ENCODE peak calls at places on chromosomes 1 and 21, in six cellular contexts. E, B, Z, J, V and L are unnamed samples.

GRCh38 chr1:205447457-205448415 is 8.1 kb downstream of the BLACAT1 start:
- DNase-seq in V (no peak), E (peak; percentile 59), J (no peak), Z (no peak), B (no peak), L (peak; percentile 82)

GRCh38 chr1:224317383-224318045 is 12.5 kb downstream of the NVL start:
- DNase-seq in Z (no peak), V (no peak), J (no peak), E (no peak), B (no peak), L (no peak)

GRCh38 chr1:206521002-206521585 is 13.8 kb downstream of the RASSF5 start:
- DNase-seq in V (no peak), Z (no peak), J (no peak), B (no peak), E (peak; percentile 35), L (no peak)

GRCh38 chr1:115142616-115143015 is 53.3 kb upstream of the TSPAN2 start:
- DNase-seq in V (no peak), Z (no peak), B (no peak), E (no peak), J (no peak), L (no peak)

GRCh38 chr1:43537423-43538142 is 6.9 kb downstream of the PTPRF start:
- DNase-seq in B (no peak), E (peak; percentile 24), Z (no peak), V (no peak), J (no peak), L (peak; percentile 46)

GRCh38 chr1:12453400-12454343 is 164.3 kb downstream of the DHRS3 start:
- DNase-seq in V (no peak), B (no peak), E (no peak), Z (no peak), J (no peak), L (no peak)

GRCh38 chr1:110570307-110570706 is 35.9 kb downstream of the KCNA2 start:
- DNase-seq in Z (no peak), B (no peak), E (no peak), V (no peak), J (no peak), L (no peak)

GRCh38 chr1:95035536-95035935 is 37.2 kb downstream of the ALG14 start:
- DNase-seq in Z (peak; percentile 89), E (no peak), B (no peak), J (no peak), V (no peak), L (no peak)

GRCh38 chr1:76256289-76257223 is 182.0 kb downstream of the ST6GALNAC3 start:
- DNase-seq in E (no peak), B (no peak), J (no peak), Z (no peak), V (no peak), L (no peak)

GRCh38 chr1:239112092-239112491 is 274.3 kb upstream of the CHRM3 start:
- DNase-seq in E (no peak), V (no peak), J (no peak), B (no peak), Z (no peak), L (no peak)

GRCh38 chr21:42443876-42444744 is 40.4 kb downstream of the UBASH3A start:
- DNase-seq in Z (no peak), V (no peak), B (no peak), J (no peak), E (peak; percentile 71), L (peak; percentile 53)

GRCh38 chr1:31182352-31182751 is 57.3 kb downstream of the NKAIN1 start:
- DNase-seq in V (peak; percentile 69), Z (peak; percentile 97), J (peak; percentile 43), B (peak; percentile 86), E (peak; percentile 82), L (peak; percentile 95)

GRCh38 chr1:193069748-193070394 is 10.5 kb downstream of the RO60 start:
- DNase-seq in E (no peak), Z (peak; percentile 43), B (no peak), V (peak; percentile 22), J (no peak), L (peak; percentile 52)

GRCh38 chr1:95407864-95408291 is 173.9 kb downstream of the RWDD3 start:
- DNase-seq in Z (no peak), J (no peak), V (peak; percentile 19), E (no peak), B (no peak), L (peak; percentile 8)

GRCh38 chr1:50474859-50475809 is 51.9 kb upstream of the DMRTA2 start:
- DNase-seq in V (no peak), E (no peak), Z (no peak), B (no peak), J (no peak), L (peak; percentile 25)

GRCh38 chr21:32549454-32549853 is 35.9 kb downstream of the TCP10L start:
- DNase-seq in E (no peak), B (no peak), Z (no peak), V (no peak), J (no peak), L (no peak)

GRCh38 chr21:43613755-43614638 is 45.3 kb downstream of the HSF2BP start:
- DNase-seq in B (no peak), Z (peak; percentile 53), E (no peak), J (no peak), V (no peak), L (no peak)

GRCh38 chr1:186754542-186755150 is 74.1 kb upstream of the PLA2G4A start:
- DNase-seq in E (no peak), Z (peak; percentile 73), V (no peak), B (no peak), J (no peak), L (no peak)

GRCh38 chr1:24910751-24911650 is 19.1 kb downstream of the RUNX3 start:
- DNase-seq in J (no peak), E (peak; percentile 91), B (no peak), Z (peak; percentile 88), V (no peak), L (peak; percentile 81)

GRCh38 chr1:46492871-46493270 is 3.2 kb downstream of the DMBX1 start:
- DNase-seq in Z (no peak), V (no peak), J (no peak), E (no peak), B (peak; percentile 6), L (peak; percentile 88)

GRCh38 chr1:234699795-234700665 is 90.1 kb upstream of the IRF2BP2 start:
- DNase-seq in B (peak; percentile 43), V (peak; percentile 79), J (no peak), Z (peak; percentile 95), E (no peak), L (no peak)

GRCh38 chr1:156281281-156282142 is 1.1 kb downstream of the SMG5 start:
- DNase-seq in Z (peak; percentile 74), E (no peak), V (peak; percentile 71), J (no peak), B (peak; percentile 74), L (peak; percentile 44)

GRCh38 chr1:157948547-157949152 is 44.8 kb upstream of the KIRREL1 start:
- DNase-seq in Z (peak; percentile 20), B (no peak), V (no peak), J (no peak), E (no peak), L (peak; percentile 75)

GRCh38 chr21:15559612-15560011 is 170.2 kb upstream of the USP25 start:
- DNase-seq in V (no peak), Z (no peak), J (no peak), B (no peak), E (no peak), L (no peak)

GRCh38 chr1:182684128-182684828 is at the start of gene RGS8:
- DNase-seq in Z (no peak), E (no peak), V (no peak), B (no peak), J (no peak), L (peak; percentile 81)

GRCh38 chr1:95852483-95853070 is 618.6 kb downstream of the RWDD3 start:
- DNase-seq in J (no peak), B (no peak), E (no peak), V (no peak), Z (no peak), L (no peak)

GRCh38 chr1:20426923-20427322 is 59.1 kb downstream of the CAMK2N1 start:
- DNase-seq in J (no peak), E (no peak), V (no peak), Z (peak; percentile 90), B (no peak), L (no peak)

GRCh38 chr1:156276966-156277381 is 5.7 kb downstream of the SMG5 start:
- DNase-seq in E (no peak), J (no peak), V (no peak), Z (no peak), B (no peak), L (no peak)

GRCh38 chr21:38824124-38824822 is 18.5 kb downstream of the ETS2 start:
- DNase-seq in Z (peak; percentile 98), E (no peak), V (no peak), B (no peak), J (no peak), L (no peak)

DNA sequence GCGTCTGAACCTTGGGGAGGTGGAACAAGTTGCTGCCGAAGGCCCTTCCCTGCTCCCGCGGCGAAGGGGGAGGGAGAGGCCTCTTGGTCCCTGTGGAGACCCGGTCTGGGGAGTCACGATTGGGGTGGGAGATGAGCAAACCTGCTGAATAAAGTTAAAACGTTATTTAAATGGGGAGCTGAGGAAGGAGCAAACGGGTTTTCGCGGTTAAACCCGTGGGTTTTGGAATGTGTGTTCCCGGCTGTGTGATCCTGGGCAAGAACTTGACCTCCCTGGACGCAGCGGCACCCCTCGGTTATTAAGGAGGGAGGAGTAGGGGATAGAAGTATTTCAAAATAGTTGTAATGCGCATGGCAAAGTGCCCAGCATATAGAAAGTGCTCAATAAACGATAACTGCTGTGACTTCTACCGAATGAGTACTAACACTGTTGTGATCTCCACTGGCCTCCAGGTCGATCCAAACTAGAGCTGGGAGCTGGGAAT is 3.4 kb downstream of the FAM110D start:
- DNase-seq in E (no peak), B (no peak), Z (no peak), V (no peak), J (no peak), L (peak; percentile 58)
- H3K4me3 ChIP-seq in E (peak overlapping the region; percentile 47), B (peak overlapping the region; percentile 81), Z (no peak overlapping the region), V (peak overlapping the region; percentile 39), J (peak overlapping the region; percentile 62), L (peak overlapping the region; percentile 48)

GRCh38 chr1:27789511-27790154 is 16.6 kb downstream of the STX12 start:
- DNase-seq in J (no peak), B (peak; percentile 42), V (peak; percentile 13), Z (peak; percentile 44), E (no peak), L (no peak)
- H3K36me3 ChIP-seq in J (peaks cover 48% of the 10 kb centered on the region), B (peaks cover 46% of the 10 kb centered on the region), V (no peaks in the 10 kb centered on the region), Z (peaks cover 9% of the 10 kb centered on the region), E (no peaks in the 10 kb centered on the region), L (no peaks in the 10 kb centered on the region)

GRCh38 chr1:213984387-213985180 is 3.2 kb upstream of the PROX1 start:
- DNase-seq in E (no peak), Z (no peak), B (no peak), V (no peak), J (no peak), L (peak; percentile 85)

GRCh38 chr1:213987422-213987875 is 324 bp upstream of the PROX1 start:
- DNase-seq in V (no peak), B (peak; percentile 54), J (no peak), E (peak; percentile 75), Z (no peak), L (peak; percentile 90)

GRCh38 chr1:213986925-213987250 is 885 bp upstream of the PROX1 start:
- DNase-seq in E (no peak), Z (no peak), V (no peak), J (no peak), B (no peak), L (no peak)

GRCh38 chr1:213985181-213986019 is 2.4 kb upstream of the PROX1 start:
- DNase-seq in Z (no peak), J (no peak), E (no peak), V (no peak), B (no peak), L (peak; percentile 72)

GRCh38 chr1:213986020-213986924 is 1.5 kb upstream of the PROX1 start:
- DNase-seq in Z (no peak), B (no peak), J (no peak), E (no peak), V (no peak), L (peak; percentile 49)
- H3K27me3 ChIP-seq in Z (peaks cover 81% of the 10 kb centered on the region), B (peaks cover 7% of the 10 kb centered on the region), J (peaks cover 4% of the 10 kb centered on the region), E (peaks cover 49% of the 10 kb centered on the region), V (no peaks in the 10 kb centered on the region), L (peaks cover 76% of the 10 kb centered on the region)

GRCh38 chr1:81695741-81696140 is 105.0 kb upstream of the ADGRL2 start:
- DNase-seq in J (no peak), B (no peak), E (no peak), V (no peak), Z (peak; percentile 82), L (no peak)
- H3K4me3 ChIP-seq in J (no peak overlapping the region), B (no peak overlapping the region), E (no peak overlapping the region), V (no peak overlapping the region), Z (no peak overlapping the region), L (no peak overlapping the region)